ENCODE peak calls at places on chromosomes 2 and 18, in four cellular contexts. N, S, R and P are unnamed samples.

GRCh38 chr2:239299218-239299939 is 101.4 kb downstream of the HDAC4 start:
- DNase-seq in R (no peak), S (no peak), N (no peak), P (no peak)

GRCh38 chr2:105118960-105119359 is 81.1 kb downstream of the MRPS9 start:
- DNase-seq in R (no peak), S (peak), N (no peak), P (peak)

GRCh38 chr18:40553029-40553428 is 1402.0 kb upstream of the PIK3C3 start:
- DNase-seq in R (no peak), N (no peak), S (no peak), P (no peak)

GRCh38 chr2:96324716-96325037 is 440 bp upstream of the ITPRIPL1 start:
- DNase-seq in N (no peak), S (no peak), R (no peak), P (no peak)

GRCh38 chr2:55159037-55159651 is 72.9 kb downstream of the CLHC1 start:
- DNase-seq in S (no peak), N (no peak), R (peak), P (peak)

GRCh38 chr2:239429473-239430350 is 28.9 kb upstream of the HDAC4 start:
- DNase-seq in N (no peak), R (no peak), S (no peak), P (no peak)

GRCh38 chr2:36360063-36360462 is 4.5 kb downstream of the CRIM1 start:
- DNase-seq in N (no peak), R (no peak), S (no peak), P (no peak)

GRCh38 chr2:36633470-36634092 is 35.6 kb upstream of the FEZ2 start:
- DNase-seq in R (no peak), N (no peak), S (no peak), P (no peak)

GRCh38 chr2:237432484-237433092 is 18.6 kb upstream of the COL6A3 start:
- DNase-seq in S (no peak), R (no peak), N (peak), P (no peak)

GRCh38 chr2:37586663-37587409 is 84.6 kb downstream of the CDC42EP3 start:
- DNase-seq in R (no peak), N (no peak), S (no peak), P (no peak)

GRCh38 chr2:42984081-42984480 is 191.7 kb upstream of the HAAO start:
- DNase-seq in R (no peak), S (peak), N (no peak), P (no peak)

GRCh38 chr18:47944972-47945843 is 14.7 kb upstream of the SMAD2 start:
- DNase-seq in R (no peak), N (no peak), S (no peak), P (no peak)

GRCh38 chr2:179180242-179180641 is 84.4 kb downstream of the SESTD1 start:
- DNase-seq in N (no peak), S (no peak), R (no peak), P (no peak)

GRCh38 chr2:14632133-14632936 is at the start of gene LRATD1:
- DNase-seq in S (peak), N (no peak), R (peak), P (peak)

GRCh38 chr2:219009294-219009693 is 16.1 kb upstream of the CRYBA2 start:
- DNase-seq in N (no peak), R (no peak), S (no peak), P (no peak)

GRCh38 chr2:131154071-131154531 is 49.0 kb downstream of the PLEKHB2 start:
- DNase-seq in R (peak), S (peak), N (peak), P (peak)

GRCh38 chr18:42412896-42413295 is 457.9 kb downstream of the PIK3C3 start:
- DNase-seq in N (no peak), R (no peak), S (no peak), P (no peak)

GRCh38 chr2:241154915-241155314 is 4.6 kb downstream of the PPP1R7 start:
- DNase-seq in N (no peak), R (no peak), S (no peak), P (no peak)

DNA sequence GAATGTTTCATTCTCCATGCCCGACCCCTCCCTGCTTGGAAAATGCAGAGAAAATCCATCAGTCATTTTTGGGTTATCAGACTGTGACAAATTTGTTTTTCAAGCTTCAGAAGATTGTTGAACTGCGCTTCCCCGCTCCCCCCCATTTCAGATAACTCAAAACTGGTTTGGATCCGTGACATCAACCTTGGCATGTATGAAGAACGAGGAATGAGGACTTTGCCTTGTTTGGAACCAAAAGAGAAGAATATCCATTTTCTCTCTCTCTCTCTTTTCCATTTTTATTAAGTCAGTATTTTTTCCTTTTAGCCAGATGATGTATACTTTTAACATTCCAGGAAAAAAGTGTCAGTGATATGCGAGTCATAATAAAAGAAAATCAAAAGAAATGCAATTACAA is 171.6 kb downstream of the BCL2 start:
- DNase-seq in S (no peak), R (no peak), N (no peak), P (no peak)
- H3K27ac ChIP-seq in S (no peak), R (no peak), N (no peak), P (no peak)

GRCh38 chr18:3397786-3398185 is 52.2 kb upstream of the TGIF1 start:
- DNase-seq in N (no peak), S (no peak), R (no peak), P (no peak)
- H3K27ac ChIP-seq in N (no peak), S (no peak), R (no peak), P (no peak)

DNA sequence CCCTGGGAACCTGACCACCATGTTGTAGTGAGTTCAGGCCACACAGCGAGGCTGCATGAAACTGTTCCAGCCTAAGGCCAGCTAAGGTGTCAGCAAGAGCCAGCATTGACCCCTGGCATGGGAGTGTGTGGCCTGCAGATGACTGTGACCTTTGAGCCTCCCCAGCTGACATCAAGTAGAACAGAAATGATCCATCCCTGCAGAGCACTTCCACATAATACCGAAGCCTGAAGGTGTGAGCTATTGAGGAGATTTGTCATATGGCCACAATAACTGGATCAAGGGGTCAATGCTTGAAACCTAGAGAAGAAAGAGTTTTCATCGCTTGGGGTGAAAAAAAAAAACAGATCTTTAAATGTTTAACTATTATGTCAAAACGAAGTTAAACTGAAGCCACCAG is 207.3 kb upstream of the SOX11 start:
- DNase-seq in R (no peak), S (no peak), N (no peak), P (no peak)
- H3K27ac ChIP-seq in R (no peak), S (no peak), N (no peak), P (no peak)

DNA sequence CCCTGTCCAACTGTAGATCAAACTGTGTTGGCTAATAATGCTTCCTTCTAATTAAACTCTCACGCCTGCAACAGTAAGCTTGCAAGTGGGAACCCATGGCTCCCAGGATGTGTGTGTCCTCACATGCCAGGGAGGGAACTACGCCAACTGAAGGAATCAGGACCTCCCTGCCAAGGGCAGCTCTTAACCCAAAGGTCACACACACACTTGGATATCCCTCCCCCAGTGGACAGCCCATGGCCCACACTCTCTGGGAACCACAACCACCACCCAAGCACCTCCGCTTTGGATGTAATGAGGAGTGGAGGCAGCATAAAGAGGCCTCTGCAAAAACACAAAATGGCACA is 102.1 kb downstream of the CRACDL start:
- DNase-seq in N (no peak), R (no peak), S (no peak), P (no peak)
- H3K27ac ChIP-seq in N (no peak), R (peak), S (no peak), P (no peak)